ENCODE peak calls at places on chromosomes 13 and 19, in five cellular contexts. X is EL; D is stimulated activated CD4-positive, alpha-beta T cell treated with anti-CD3 and anti-CD28 coated beads, Interleukin-2, amount 100 ng/mL, for 48 hours; Q is activated CD8-positive, alpha-beta memory T cell treated with anti-CD3 and anti-CD28 coated beads, Interleukin-2, amount 50 U/mL, for 4 hours; E is NCI-H1092 treated with DMSO at 0.1 percent for 48 hours. O is an unnamed sample.

GRCh38 chr13:28819748-28820098 is 416 bp upstream of the MTUS2 start:
- DNase-seq in X (peak; percentile 57), Q (peak; percentile 23), D (peak; percentile 60), E (peak; percentile 8), O (peak; percentile 65)

GRCh38 chr13:72774019-72774418 is 7.7 kb downstream of the DIS3 start:
- DNase-seq in E (no peak), X (peak; percentile 9), D (no peak), Q (no peak), O (no peak)

GRCh38 chr13:44347905-44348304 is 25.7 kb upstream of the SERP2 start:
- DNase-seq in X (peak; percentile 3), D (no peak), Q (no peak), E (no peak), O (no peak)

GRCh38 chr13:33125821-33126570 is 109.8 kb downstream of the KL start:
- DNase-seq in X (peak; percentile 98), Q (no peak), D (no peak), E (no peak), O (no peak)

GRCh38 chr19:3507371-3508120 is 1.4 kb downstream of the FZR1 start:
- DNase-seq in X (peak; percentile 16), Q (peak; percentile 54), D (no peak), E (no peak), O (no peak)

GRCh38 chr13:51251480-51251879 is 29.3 kb downstream of the FAM124A start:
- DNase-seq in D (no peak), Q (no peak), E (no peak), X (no peak), O (no peak)

GRCh38 chr19:11435833-11436313 is 438 bp downstream of the PRKCSH start:
- DNase-seq in X (peak; percentile 42), E (no peak), Q (no peak), D (no peak), O (no peak)

GRCh38 chr13:113034451-113035208 is 65.6 kb downstream of the MCF2L start:
- DNase-seq in Q (no peak), X (peak; percentile 59), E (no peak), D (no peak), O (no peak)

GRCh38 chr19:45153339-45154063 is 7.3 kb downstream of the NKPD1 start:
- DNase-seq in D (peak; percentile 34), X (peak; percentile 50), Q (peak; percentile 54), E (no peak), O (no peak)

GRCh38 chr13:103130681-103131210 is 64.5 kb upstream of the SLC10A2 start:
- DNase-seq in Q (no peak), D (no peak), X (no peak), E (no peak), O (no peak)